ENCODE peak calls at places on chromosomes 5 and 9, in seven cellular contexts. L is endodermal cell, N is tibial nerve, K is uterus, I is spleen, M is fibroblast of lung, Z is upper lobe of right lung. B is an unnamed sample.

GRCh38 chr5:89662499-89662898 is 747.1 kb downstream of the CETN3 start:
- DNase-seq in L (no peak), N (no peak), K (peak; percentile 64), I (no peak), M (no peak), Z (no peak), B (no peak)

GRCh38 chr5:126433708-126434107 is 10.5 kb downstream of the GRAMD2B start:
- DNase-seq in L (no peak), N (no peak), K (no peak), I (no peak), M (peak; percentile 89), Z (no peak), B (no peak)

GRCh38 chr9:124526174-124526573 is 19.0 kb upstream of the NR5A1 start:
- DNase-seq in L (no peak), N (no peak), K (no peak), I (no peak), M (no peak), Z (no peak), B (no peak)

GRCh38 chr5:106658150-106658549 is 1012.6 kb downstream of the EFNA5 start:
- DNase-seq in L (no peak), N (no peak), K (no peak), I (no peak), M (no peak), Z (no peak), B (peak; percentile 4)

GRCh38 chr5:93899026-93899600 is 157.7 kb upstream of the POU5F2 start:
- DNase-seq in L (no peak), N (no peak), K (no peak), I (no peak), M (no peak), Z (no peak), B (peak; percentile 26)

GRCh38 chr5:135242496-135243193 is 156.4 kb downstream of the MACROH2A1 start:
- DNase-seq in L (peak; percentile 12), N (no peak), K (peak; percentile 24), I (no peak), M (peak; percentile 55), Z (peak; percentile 30), B (no peak)

GRCh38 chr9:21994526-21994995 is at the start of gene CDKN2B-AS1:
- DNase-seq in L (peak; percentile 79), N (no peak), K (no peak), I (peak; percentile 93), M (peak; percentile 84), Z (peak; percentile 78), B (peak; percentile 67)

GRCh38 chr5:17326600-17327037 is 109.2 kb downstream of the BASP1 start:
- DNase-seq in L (no peak), N (no peak), K (peak; percentile 26), I (no peak), M (no peak), Z (no peak), B (no peak)

GRCh38 chr5:145925803-145926202 is 10.6 kb upstream of the SH3RF2 start:
- DNase-seq in L (no peak), N (no peak), K (no peak), I (no peak), M (peak; percentile 49), Z (no peak), B (peak; percentile 71)

GRCh38 chr5:58188287-58188651 is 271.6 kb downstream of the PLK2 start:
- DNase-seq in L (no peak), N (no peak), K (no peak), I (no peak), M (peak; percentile 90), Z (no peak), B (peak; percentile 86)

GRCh38 chr5:116571568-116572321 is 2.9 kb downstream of the SEMA6A start:
- DNase-seq in L (peak; percentile 59), N (no peak), K (no peak), I (no peak), M (no peak), Z (no peak), B (no peak)

GRCh38 chr5:19285286-19285685 is 702.7 kb downstream of the CDH18 start:
- DNase-seq in L (no peak), N (no peak), K (no peak), I (no peak), M (no peak), Z (no peak), B (no peak)

GRCh38 chr5:154534457-154535050 is 56.5 kb upstream of the HAND1 start:
- DNase-seq in L (no peak), N (no peak), K (no peak), I (no peak), M (no peak), Z (no peak), B (no peak)

GRCh38 chr5:68047035-68047434 is 168.5 kb upstream of the PIK3R1 start:
- DNase-seq in L (no peak), N (no peak), K (no peak), I (no peak), M (peak; percentile 92), Z (no peak), B (no peak)

GRCh38 chr5:95988877-95989276 is 27.2 kb upstream of the ELL2 start:
- DNase-seq in L (no peak), N (no peak), K (no peak), I (no peak), M (no peak), Z (no peak), B (no peak)

GRCh38 chr5:167861134-167861930 is 430.1 kb upstream of the WWC1 start:
- DNase-seq in L (peak; percentile 89), N (no peak), K (no peak), I (no peak), M (no peak), Z (no peak), B (peak; percentile 55)

GRCh38 chr9:114207034-114207815 is 51.9 kb downstream of the COL27A1 start:
- DNase-seq in L (peak; percentile 75), N (no peak), K (peak; percentile 42), I (peak; percentile 58), M (peak; percentile 54), Z (no peak), B (no peak)

GRCh38 chr5:176754376-176754942 is 55.9 kb upstream of the UNC5A start:
- DNase-seq in L (no peak), N (no peak), K (no peak), I (no peak), M (no peak), Z (no peak), B (peak; percentile 20)

GRCh38 chr5:1312993-1313833 is 18.3 kb upstream of the TERT start:
- DNase-seq in L (peak; percentile 38), N (no peak), K (no peak), I (peak; percentile 79), M (no peak), Z (peak; percentile 54), B (no peak)

GRCh38 chr9:135240222-135240621 is 152.8 kb downstream of the OLFM1 start:
- DNase-seq in L (peak; percentile 9), N (no peak), K (no peak), I (peak; percentile 33), M (no peak), Z (peak; percentile 50), B (no peak)

GRCh38 chr5:150438873-150439546 is 10.5 kb downstream of the RPS14 start:
- DNase-seq in L (peak; percentile 89), N (no peak), K (no peak), I (no peak), M (peak; percentile 17), Z (no peak), B (peak; percentile 51)

GRCh38 chr5:59458966-59459729 is 434.4 kb downstream of the PDE4D start:
- DNase-seq in L (no peak), N (no peak), K (no peak), I (no peak), M (no peak), Z (no peak), B (no peak)

GRCh38 chr5:82396871-82397514 is 118.8 kb upstream of the RPS23 start:
- DNase-seq in L (no peak), N (peak; percentile 67), K (peak; percentile 85), I (no peak), M (peak; percentile 100), Z (peak; percentile 74), B (peak; percentile 73)

GRCh38 chr9:107730691-107731090 is 241.1 kb upstream of the KLF4 start:
- DNase-seq in L (no peak), N (no peak), K (no peak), I (no peak), M (no peak), Z (no peak), B (no peak)

GRCh38 chr5:91022518-91022917 is 360.6 kb downstream of the ARRDC3 start:
- DNase-seq in L (no peak), N (no peak), K (no peak), I (no peak), M (no peak), Z (no peak), B (no peak)

GRCh38 chr5:111865356-111865755 is 108.4 kb upstream of the NREP start:
- DNase-seq in L (no peak), N (no peak), K (no peak), I (no peak), M (no peak), Z (no peak), B (no peak)
- H3K27ac ChIP-seq in L (no peak overlapping the region), N (no peak overlapping the region), K (no peak overlapping the region), I (no peak overlapping the region), M (no peak overlapping the region), Z (no peak overlapping the region), B (no peak overlapping the region)

DNA sequence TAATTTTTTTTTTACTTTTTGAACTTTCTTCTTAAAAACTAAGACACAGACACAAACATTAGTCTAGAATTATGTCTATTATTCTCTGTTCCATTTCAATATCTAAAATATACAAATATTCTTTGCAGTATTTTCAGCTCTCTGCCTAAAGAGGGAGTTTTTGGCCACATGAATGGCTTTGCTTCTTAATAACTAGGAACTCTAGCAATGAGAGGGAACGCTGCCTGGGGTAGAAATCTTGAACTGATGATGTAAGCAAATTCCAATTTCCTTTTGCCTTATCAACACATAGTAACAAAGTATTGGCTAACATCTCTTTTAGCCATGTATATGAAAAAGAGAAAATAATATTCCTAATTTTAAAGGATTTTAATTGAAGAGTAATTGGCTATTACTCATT is 51.9 kb downstream of the SLC25A46 start:
- DNase-seq in L (no peak), N (no peak), K (no peak), I (no peak), M (peak; percentile 63), Z (no peak), B (peak; percentile 41)
- TF ChIP-seq CTCF in L (no peak), N (no peak), K (no peak), I (no peak), M (peak; percentile 52), Z (peak; percentile 37), B (peak; percentile 40)

DNA sequence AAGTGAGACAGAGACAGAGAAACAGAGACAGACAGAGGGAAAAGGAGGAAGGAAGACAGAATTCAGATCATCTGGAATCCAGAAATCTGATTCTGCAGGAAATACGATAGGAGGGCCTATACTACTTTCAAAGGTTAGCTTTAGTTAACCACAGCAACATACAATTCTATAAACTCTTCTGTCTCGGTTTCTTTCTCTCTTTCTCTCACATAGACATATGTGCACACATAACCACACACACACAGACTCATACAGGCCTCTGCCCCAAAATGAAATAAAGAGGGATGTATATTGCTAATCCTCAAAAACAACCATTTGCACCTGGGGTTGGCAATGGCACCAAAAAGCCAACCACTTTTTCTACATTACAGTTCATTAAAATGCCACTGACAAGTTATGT is 372.1 kb upstream of the CCNH start:
- DNase-seq in L (no peak), N (no peak), K (no peak), I (no peak), M (no peak), Z (no peak), B (no peak)
- H3K27ac ChIP-seq in L (no peak overlapping the region), N (no peak overlapping the region), K (no peak overlapping the region), I (no peak overlapping the region), M (no peak overlapping the region), Z (no peak overlapping the region), B (no peak overlapping the region)

DNA sequence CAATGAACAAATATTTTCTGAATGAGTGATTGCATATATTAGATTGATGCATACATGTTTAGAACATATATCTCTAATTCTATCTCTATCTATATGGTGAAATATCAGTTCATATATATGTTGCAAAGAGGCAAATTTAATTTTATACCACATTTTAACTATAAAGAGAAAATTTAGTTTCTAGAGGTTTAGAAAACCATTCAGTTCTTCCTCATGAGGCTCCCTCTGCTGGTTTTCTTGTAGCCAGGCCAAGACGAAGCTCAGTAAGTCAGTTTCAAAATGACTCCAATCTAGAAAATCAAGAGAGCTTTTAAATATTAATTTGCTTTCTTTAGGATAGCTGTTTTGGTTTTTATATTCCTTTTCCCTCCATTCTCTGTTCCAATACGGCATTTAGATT is 312.1 kb downstream of the TMEM232 start:
- DNase-seq in L (no peak), N (no peak), K (no peak), I (no peak), M (peak; percentile 19), Z (no peak), B (no peak)
- TF ChIP-seq CTCF in L (peak; percentile 79), N (no peak), K (no peak), I (peak; percentile 13), M (peak; percentile 43), Z (peak; percentile 32), B (peak; percentile 15)

B was measured in RWPE1.